ENCODE peak calls at places on chromosomes 16 and 17, in four cellular contexts. One of them, this sample, is unnamed.
A peak's percentile ranks its signal among the peaks of the same experiment; 100 is the strongest.

GRCh38 chr17:17363638-17364337 is 60.6 kb downstream of the NT5M start:
- ATAC-seq in A549: peak; percentile 27
- ATAC-seq in upper lobe of left lung: peak; percentile 33
- ATAC-seq in HepG2: peak; percentile 72
- ATAC-seq in this sample: no peak

GRCh38 chr17:62781826-62782225 is 26.3 kb downstream of the MARCHF10 start:
- ATAC-seq in A549: peak; percentile 6
- ATAC-seq in upper lobe of left lung: peak; percentile 25
- ATAC-seq in HepG2: no peak
- ATAC-seq in this sample: no peak

GRCh38 chr17:44097110-44097810 is 26.2 kb downstream of the HDAC5 start:
- ATAC-seq in A549: peak; percentile 1
- ATAC-seq in upper lobe of left lung: no peak
- ATAC-seq in HepG2: peak; percentile 11
- ATAC-seq in this sample: no peak

GRCh38 chr17:36611345-36612072 is 10.1 kb downstream of the MRM1 start:
- ATAC-seq in A549: peak; percentile 33
- ATAC-seq in upper lobe of left lung: peak; percentile 30
- ATAC-seq in HepG2: no peak
- ATAC-seq in this sample: no peak

GRCh38 chr16:19513377-19514053 is 8.4 kb downstream of the GDE1 start:
- ATAC-seq in A549: no peak
- ATAC-seq in upper lobe of left lung: peak; percentile 73
- ATAC-seq in HepG2: no peak
- ATAC-seq in this sample: no peak

GRCh38 chr16:68259421-68259820 is 4.9 kb upstream of the SLC7A6 start:
- ATAC-seq in A549: no peak
- ATAC-seq in upper lobe of left lung: no peak
- ATAC-seq in HepG2: no peak
- ATAC-seq in this sample: no peak

GRCh38 chr17:17216236-17216635 is 10.1 kb upstream of the PLD6 start:
- ATAC-seq in A549: peak; percentile 21
- ATAC-seq in upper lobe of left lung: no peak
- ATAC-seq in HepG2: no peak
- ATAC-seq in this sample: no peak

GRCh38 chr17:17876959-17877547 is 40.3 kb upstream of the SREBF1 start:
- ATAC-seq in A549: no peak
- ATAC-seq in upper lobe of left lung: peak; percentile 66
- ATAC-seq in HepG2: no peak
- ATAC-seq in this sample: peak; percentile 72

GRCh38 chr17:10737786-10738185 is 8.0 kb upstream of the TMEM220 start:
- ATAC-seq in A549: no peak
- ATAC-seq in upper lobe of left lung: no peak
- ATAC-seq in HepG2: peak; percentile 10
- ATAC-seq in this sample: no peak

GRCh38 chr17:7224661-7225111 is 4.9 kb downstream of the ACADVL start:
- ATAC-seq in A549: no peak
- ATAC-seq in upper lobe of left lung: no peak
- ATAC-seq in HepG2: no peak
- ATAC-seq in this sample: no peak

GRCh38 chr16:80986557-80986956 is 20.1 kb downstream of the CMC2 start:
- ATAC-seq in A549: no peak
- ATAC-seq in upper lobe of left lung: no peak
- ATAC-seq in HepG2: no peak
- ATAC-seq in this sample: no peak

GRCh38 chr17:44496815-44497214 is 6.4 kb downstream of the GPATCH8 start:
- ATAC-seq in A549: no peak
- ATAC-seq in upper lobe of left lung: no peak
- ATAC-seq in HepG2: no peak
- ATAC-seq in this sample: no peak

GRCh38 chr16:4746991-4747574 is 12.7 kb downstream of the DNAAF8 start:
- ATAC-seq in A549: no peak
- ATAC-seq in upper lobe of left lung: no peak
- ATAC-seq in HepG2: peak; percentile 5
- ATAC-seq in this sample: no peak

GRCh38 chr16:89586853-89587252 is 11.3 kb downstream of the CPNE7 start:
- ATAC-seq in A549: peak; percentile 5
- ATAC-seq in upper lobe of left lung: no peak
- ATAC-seq in HepG2: no peak
- ATAC-seq in this sample: no peak

GRCh38 chr16:1724491-1724890 is 18.5 kb downstream of the MAPK8IP3 start:
- ATAC-seq in A549: no peak
- ATAC-seq in upper lobe of left lung: no peak
- ATAC-seq in HepG2: no peak
- ATAC-seq in this sample: no peak

GRCh38 chr17:64230551-64231408 is 32.3 kb downstream of the TEX2 start:
- ATAC-seq in A549: peak; percentile 62
- ATAC-seq in upper lobe of left lung: peak; percentile 84
- ATAC-seq in HepG2: no peak
- ATAC-seq in this sample: peak; percentile 91

GRCh38 chr16:23877107-23878070 is 41.6 kb downstream of the PRKCB start:
- ATAC-seq in A549: peak; percentile 57
- ATAC-seq in upper lobe of left lung: no peak
- ATAC-seq in HepG2: no peak
- ATAC-seq in this sample: no peak

GRCh38 chr16:5216681-5217080 is 119.1 kb upstream of the EEF2KMT start:
- ATAC-seq in A549: no peak
- ATAC-seq in upper lobe of left lung: no peak
- ATAC-seq in HepG2: no peak
- ATAC-seq in this sample: no peak

GRCh38 chr16:28112908-28113307 is 49.4 kb upstream of the GSG1L start:
- ATAC-seq in A549: no peak
- ATAC-seq in upper lobe of left lung: no peak
- ATAC-seq in HepG2: no peak
- ATAC-seq in this sample: no peak

GRCh38 chr17:17947966-17948365 is 24.2 kb downstream of the TOM1L2 start:
- ATAC-seq in A549: no peak
- ATAC-seq in upper lobe of left lung: no peak
- ATAC-seq in HepG2: no peak
- ATAC-seq in this sample: no peak

GRCh38 chr16:17275076-17275732 is 195.6 kb downstream of the XYLT1 start:
- ATAC-seq in A549: no peak
- ATAC-seq in upper lobe of left lung: no peak
- ATAC-seq in HepG2: peak; percentile 76
- ATAC-seq in this sample: no peak

GRCh38 chr16:26963109-26963508 is 103.6 kb upstream of the C16orf82 start:
- ATAC-seq in A549: peak; percentile 53
- ATAC-seq in upper lobe of left lung: no peak
- ATAC-seq in HepG2: peak; percentile 78
- ATAC-seq in this sample: no peak

GRCh38 chr17:83032781-83033180 is 46.6 kb upstream of the METRNL start:
- ATAC-seq in A549: no peak
- ATAC-seq in upper lobe of left lung: no peak
- ATAC-seq in HepG2: no peak
- ATAC-seq in this sample: no peak
- TF ChIP-seq CTCF in A549: no peak
- TF ChIP-seq CTCF in upper lobe of left lung: no peak
- TF ChIP-seq CTCF in HepG2: no peak
- TF ChIP-seq CTCF in this sample: no peak

GRCh38 chr16:66569827-66570405 is 3.7 kb downstream of the CMTM1 start:
- ATAC-seq in A549: peak; percentile 74
- ATAC-seq in upper lobe of left lung: peak; percentile 70
- ATAC-seq in HepG2: no peak
- ATAC-seq in this sample: peak; percentile 28
- TF ChIP-seq EP300 in A549: no peak
- TF ChIP-seq EP300 in upper lobe of left lung: no peak
- TF ChIP-seq EP300 in HepG2: no peak
- TF ChIP-seq EP300 in this sample: no peak

GRCh38 chr17:39063681-39064069 is 87.8 kb downstream of the PLXDC1 start:
- ATAC-seq in A549: no peak
- ATAC-seq in upper lobe of left lung: no peak
- ATAC-seq in HepG2: no peak
- ATAC-seq in this sample: no peak

GRCh38 chr17:39069114-39069756 is 82.2 kb downstream of the PLXDC1 start:
- ATAC-seq in A549: peak; percentile 92
- ATAC-seq in upper lobe of left lung: peak; percentile 44
- ATAC-seq in HepG2: peak; percentile 86
- ATAC-seq in this sample: peak; percentile 50

GRCh38 chr17:39062846-39063680 is 88.4 kb downstream of the PLXDC1 start:
- ATAC-seq in A549: no peak
- ATAC-seq in upper lobe of left lung: no peak
- ATAC-seq in HepG2: no peak
- ATAC-seq in this sample: no peak

GRCh38 chr17:39064814-39065213 is 86.6 kb downstream of the PLXDC1 start:
- ATAC-seq in A549: no peak
- ATAC-seq in upper lobe of left lung: no peak
- ATAC-seq in HepG2: no peak
- ATAC-seq in this sample: no peak

GRCh38 chr17:39064374-39064773 is 87.1 kb downstream of the PLXDC1 start:
- ATAC-seq in A549: no peak
- ATAC-seq in upper lobe of left lung: peak; percentile 78
- ATAC-seq in HepG2: no peak
- ATAC-seq in this sample: peak; percentile 59
- H3K27ac ChIP-seq in A549: no peak overlapping the region
- H3K27ac ChIP-seq in upper lobe of left lung: no peak overlapping the region
- H3K27ac ChIP-seq in HepG2: no peak overlapping the region
- H3K27ac ChIP-seq in this sample: no peak overlapping the region

DNA sequence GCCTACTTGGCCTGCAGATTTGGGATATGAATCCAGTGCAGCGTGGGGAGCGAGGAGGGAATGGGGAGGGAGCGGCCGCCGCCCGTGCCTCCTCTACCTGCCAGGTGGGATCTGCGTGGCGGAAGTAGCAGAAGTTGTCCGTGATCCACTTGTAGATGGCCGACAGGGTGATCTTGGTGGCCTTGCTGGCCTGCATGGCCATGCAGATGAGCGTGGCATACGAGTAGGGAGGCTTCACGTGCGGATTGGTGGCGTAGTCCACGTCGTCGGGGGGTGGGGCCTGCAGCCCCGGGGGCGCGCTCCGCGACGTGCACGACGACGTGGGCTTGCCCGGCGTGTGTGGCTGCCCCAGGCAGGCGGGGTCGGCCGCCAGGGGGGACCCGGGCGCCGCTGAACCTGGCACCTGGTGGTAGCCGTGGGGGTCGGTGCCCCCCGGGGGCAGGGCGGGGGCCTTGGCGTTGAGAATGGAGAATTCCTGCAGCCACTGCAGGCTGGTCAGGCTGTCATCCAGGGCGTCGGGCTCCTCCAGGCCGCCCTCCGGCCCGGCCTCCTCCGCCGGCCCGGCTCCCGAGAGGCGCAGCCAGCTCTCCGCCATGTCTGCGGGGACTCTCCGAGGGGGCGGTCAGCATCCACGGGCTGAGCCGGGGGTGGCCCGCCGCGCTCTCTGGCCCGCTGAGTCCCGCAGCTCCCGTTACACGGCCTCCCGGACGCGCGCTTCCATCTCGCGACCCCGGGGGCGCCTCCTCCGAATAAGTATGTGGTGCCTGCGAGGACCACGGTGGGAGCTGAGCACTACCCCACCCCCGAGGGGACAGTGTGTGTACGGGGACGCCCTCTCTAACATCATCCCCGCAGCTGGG is 1.0 kb downstream of the FOXJ1 start:
- ATAC-seq in A549: no peak
- ATAC-seq in upper lobe of left lung: peak; percentile 18
- ATAC-seq in HepG2: no peak
- ATAC-seq in this sample: no peak
- TF ChIP-seq CTCF in A549: no peak
- TF ChIP-seq CTCF in upper lobe of left lung: no peak
- TF ChIP-seq CTCF in HepG2: no peak
- TF ChIP-seq CTCF in this sample: no peak

GRCh38 chr17:78272181-78272913 is 40.9 kb downstream of the TMEM235 start:
- ATAC-seq in A549: peak; percentile 75
- ATAC-seq in upper lobe of left lung: peak; percentile 56
- ATAC-seq in HepG2: peak; percentile 39
- ATAC-seq in this sample: peak; percentile 75
- TF ChIP-seq EP300 in A549: no peak
- TF ChIP-seq EP300 in upper lobe of left lung: no peak
- TF ChIP-seq EP300 in HepG2: no peak
- TF ChIP-seq EP300 in this sample: no peak

DNA sequence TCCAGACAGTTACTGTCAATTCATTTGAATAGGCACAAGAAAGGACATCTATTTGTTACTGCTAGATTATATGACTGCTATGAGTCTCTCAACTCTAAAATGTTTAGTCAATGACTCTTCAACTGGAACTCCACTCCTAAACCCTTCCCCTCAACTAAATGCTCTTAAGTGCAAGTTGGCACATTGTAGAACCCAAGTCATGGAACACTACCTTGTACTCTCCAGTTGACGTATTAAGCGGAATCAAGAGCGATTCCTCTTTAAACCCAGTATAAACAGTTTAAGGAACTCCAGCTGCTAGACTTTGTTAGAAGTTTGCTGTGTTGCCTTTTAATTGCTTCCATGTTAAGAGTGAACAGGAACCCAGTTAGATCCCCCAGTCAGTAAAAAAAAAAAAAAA is 44.6 kb downstream of the STH start:
- ATAC-seq in A549: no peak
- ATAC-seq in upper lobe of left lung: peak; percentile 25
- ATAC-seq in HepG2: no peak
- ATAC-seq in this sample: no peak
- H3K27ac ChIP-seq in A549: no peak overlapping the region
- H3K27ac ChIP-seq in upper lobe of left lung: peak overlapping the region; percentile 73
- H3K27ac ChIP-seq in HepG2: no peak overlapping the region
- H3K27ac ChIP-seq in this sample: no peak overlapping the region

GRCh38 chr17:83074696-83075223 is 4.6 kb upstream of the METRNL start:
- ATAC-seq in A549: no peak
- ATAC-seq in upper lobe of left lung: no peak
- ATAC-seq in HepG2: no peak
- ATAC-seq in this sample: no peak

GRCh38 chr17:83072600-83073358 is 6.6 kb upstream of the METRNL start:
- ATAC-seq in A549: peak; percentile 15
- ATAC-seq in upper lobe of left lung: peak; percentile 29
- ATAC-seq in HepG2: peak; percentile 6
- ATAC-seq in this sample: no peak

GRCh38 chr17:83071966-83072562 is 7.3 kb upstream of the METRNL start:
- ATAC-seq in A549: no peak
- ATAC-seq in upper lobe of left lung: no peak
- ATAC-seq in HepG2: no peak
- ATAC-seq in this sample: no peak

GRCh38 chr17:83075270-83075880 is 4.0 kb upstream of the METRNL start:
- ATAC-seq in A549: no peak
- ATAC-seq in upper lobe of left lung: no peak
- ATAC-seq in HepG2: no peak
- ATAC-seq in this sample: no peak

DNA sequence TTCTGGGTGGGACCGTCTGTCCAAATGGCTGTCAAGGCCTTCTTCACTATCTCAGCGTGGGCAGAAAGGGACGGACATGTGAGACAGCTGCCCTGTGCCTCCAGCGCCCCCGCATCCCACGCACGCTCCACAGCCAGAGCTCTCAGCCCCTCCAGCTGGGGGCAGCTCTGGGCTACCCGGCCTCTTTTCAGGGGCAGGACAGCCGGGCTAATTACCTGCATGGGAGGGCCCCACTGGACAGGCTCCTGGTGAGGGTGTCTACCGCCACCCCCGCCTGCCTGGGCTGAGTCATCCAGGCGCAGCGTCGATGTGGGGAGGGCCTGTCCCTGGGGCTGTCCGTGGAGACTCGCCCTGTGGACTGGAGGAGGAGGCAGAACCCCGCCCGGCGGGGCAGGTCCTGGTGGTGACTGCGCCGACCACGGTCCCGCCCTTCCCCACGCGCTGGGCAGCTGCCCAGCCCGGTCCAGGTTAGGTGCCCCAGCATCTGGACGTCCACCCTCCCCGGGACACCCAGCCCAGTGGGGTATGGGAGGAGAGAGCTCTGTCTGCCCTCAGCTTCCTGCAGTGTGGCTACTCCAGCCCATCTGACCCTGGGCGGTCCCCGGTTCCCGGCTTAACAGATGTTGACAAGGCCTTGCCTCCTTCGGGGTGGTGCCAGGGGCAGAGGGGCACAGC is 5.9 kb upstream of the METRNL start:
- ATAC-seq in A549: peak; percentile 20
- ATAC-seq in upper lobe of left lung: peak; percentile 92
- ATAC-seq in HepG2: no peak
- ATAC-seq in this sample: peak; percentile 32
- TF ChIP-seq CTCF in A549: no peak
- TF ChIP-seq CTCF in upper lobe of left lung: no peak
- TF ChIP-seq CTCF in HepG2: peak; percentile 37
- TF ChIP-seq CTCF in this sample: no peak